ENCODE peak calls at places on chromosome 15, in nine cellular contexts. One of them, this sample, is unnamed.
A peak's percentile ranks its signal among the peaks of the same experiment; 100 is the strongest.

GRCh38 chr15:66654718-66655375 is 47.2 kb upstream of the SMAD6 start:
- DNase-seq in hepatocyte: peak; percentile 55
- DNase-seq in nephron progenitor cell: peak; percentile 47
- DNase-seq in activated T-helper 9 cell treated with anti-CD3 and anti-CD28 coated beads, Interleukin-2, amount 50 U/mL, for 16 hours: no peak
- DNase-seq in Right ventricle myocardium superior: peak; percentile 54
- DNase-seq in left ventricle myocardium inferior: peak; percentile 45
- DNase-seq in T-helper 2 cell: no peak
- DNase-seq in RWPE1: no peak
- DNase-seq in amniotic stem cell: no peak
- DNase-seq in this sample: no peak

GRCh38 chr15:63232400-63232799 is 43.0 kb downstream of the RAB8B start:
- DNase-seq in RWPE1: no peak
- DNase-seq in Right ventricle myocardium superior: no peak
- DNase-seq in amniotic stem cell: no peak
- DNase-seq in activated T-helper 9 cell treated with anti-CD3 and anti-CD28 coated beads, Interleukin-2, amount 50 U/mL, for 16 hours: no peak
- DNase-seq in nephron progenitor cell: no peak
- DNase-seq in T-helper 2 cell: no peak
- DNase-seq in hepatocyte: no peak
- DNase-seq in left ventricle myocardium inferior: no peak
- DNase-seq in this sample: no peak

GRCh38 chr15:35991386-35991785 is 445.4 kb upstream of the DPH6 start:
- DNase-seq in T-helper 2 cell: no peak
- DNase-seq in activated T-helper 9 cell treated with anti-CD3 and anti-CD28 coated beads, Interleukin-2, amount 50 U/mL, for 16 hours: no peak
- DNase-seq in left ventricle myocardium inferior: no peak
- DNase-seq in nephron progenitor cell: no peak
- DNase-seq in RWPE1: no peak
- DNase-seq in hepatocyte: no peak
- DNase-seq in Right ventricle myocardium superior: no peak
- DNase-seq in amniotic stem cell: no peak
- DNase-seq in this sample: no peak

GRCh38 chr15:100712226-100712625 is 109.8 kb downstream of the ASB7 start:
- DNase-seq in hepatocyte: no peak
- DNase-seq in T-helper 2 cell: no peak
- DNase-seq in amniotic stem cell: no peak
- DNase-seq in activated T-helper 9 cell treated with anti-CD3 and anti-CD28 coated beads, Interleukin-2, amount 50 U/mL, for 16 hours: no peak
- DNase-seq in Right ventricle myocardium superior: peak; percentile 79
- DNase-seq in RWPE1: no peak
- DNase-seq in left ventricle myocardium inferior: peak; percentile 63
- DNase-seq in nephron progenitor cell: no peak
- DNase-seq in this sample: no peak

GRCh38 chr15:39031596-39031995 is 467.0 kb upstream of the RASGRP1 start:
- DNase-seq in hepatocyte: no peak
- DNase-seq in amniotic stem cell: no peak
- DNase-seq in activated T-helper 9 cell treated with anti-CD3 and anti-CD28 coated beads, Interleukin-2, amount 50 U/mL, for 16 hours: no peak
- DNase-seq in RWPE1: no peak
- DNase-seq in left ventricle myocardium inferior: no peak
- DNase-seq in T-helper 2 cell: no peak
- DNase-seq in Right ventricle myocardium superior: no peak
- DNase-seq in nephron progenitor cell: no peak
- DNase-seq in this sample: no peak

GRCh38 chr15:96312641-96313335 is 17.7 kb upstream of the NR2F2 start:
- DNase-seq in left ventricle myocardium inferior: no peak
- DNase-seq in Right ventricle myocardium superior: no peak
- DNase-seq in nephron progenitor cell: no peak
- DNase-seq in amniotic stem cell: no peak
- DNase-seq in hepatocyte: no peak
- DNase-seq in RWPE1: peak; percentile 62
- DNase-seq in T-helper 2 cell: no peak
- DNase-seq in activated T-helper 9 cell treated with anti-CD3 and anti-CD28 coated beads, Interleukin-2, amount 50 U/mL, for 16 hours: no peak
- DNase-seq in this sample: no peak

GRCh38 chr15:72155021-72155621 is 36.9 kb downstream of the SENP8 start:
- DNase-seq in nephron progenitor cell: no peak
- DNase-seq in T-helper 2 cell: no peak
- DNase-seq in amniotic stem cell: no peak
- DNase-seq in activated T-helper 9 cell treated with anti-CD3 and anti-CD28 coated beads, Interleukin-2, amount 50 U/mL, for 16 hours: no peak
- DNase-seq in hepatocyte: peak; percentile 64
- DNase-seq in left ventricle myocardium inferior: peak; percentile 75
- DNase-seq in RWPE1: peak; percentile 81
- DNase-seq in Right ventricle myocardium superior: peak; percentile 88
- DNase-seq in this sample: no peak

GRCh38 chr15:61746589-61746988 is 313.7 kb downstream of the VPS13C start:
- DNase-seq in amniotic stem cell: no peak
- DNase-seq in hepatocyte: peak; percentile 16
- DNase-seq in T-helper 2 cell: no peak
- DNase-seq in activated T-helper 9 cell treated with anti-CD3 and anti-CD28 coated beads, Interleukin-2, amount 50 U/mL, for 16 hours: no peak
- DNase-seq in left ventricle myocardium inferior: no peak
- DNase-seq in Right ventricle myocardium superior: no peak
- DNase-seq in nephron progenitor cell: no peak
- DNase-seq in RWPE1: no peak
- DNase-seq in this sample: no peak

GRCh38 chr15:67468431-67468830 is 52.5 kb upstream of the C15orf61 start:
- DNase-seq in activated T-helper 9 cell treated with anti-CD3 and anti-CD28 coated beads, Interleukin-2, amount 50 U/mL, for 16 hours: no peak
- DNase-seq in left ventricle myocardium inferior: no peak
- DNase-seq in RWPE1: no peak
- DNase-seq in hepatocyte: no peak
- DNase-seq in amniotic stem cell: no peak
- DNase-seq in Right ventricle myocardium superior: no peak
- DNase-seq in T-helper 2 cell: no peak
- DNase-seq in nephron progenitor cell: no peak
- DNase-seq in this sample: no peak

GRCh38 chr15:51103330-51103729 is 8.6 kb upstream of the TNFAIP8L3 start:
- DNase-seq in activated T-helper 9 cell treated with anti-CD3 and anti-CD28 coated beads, Interleukin-2, amount 50 U/mL, for 16 hours: no peak
- DNase-seq in amniotic stem cell: no peak
- DNase-seq in nephron progenitor cell: no peak
- DNase-seq in Right ventricle myocardium superior: no peak
- DNase-seq in hepatocyte: no peak
- DNase-seq in RWPE1: no peak
- DNase-seq in left ventricle myocardium inferior: no peak
- DNase-seq in T-helper 2 cell: no peak
- DNase-seq in this sample: no peak

GRCh38 chr15:40379853-40380252 is 2.7 kb upstream of the KNSTRN start:
- DNase-seq in hepatocyte: peak; percentile 68
- DNase-seq in RWPE1: peak; percentile 95
- DNase-seq in nephron progenitor cell: no peak
- DNase-seq in left ventricle myocardium inferior: peak; percentile 35
- DNase-seq in activated T-helper 9 cell treated with anti-CD3 and anti-CD28 coated beads, Interleukin-2, amount 50 U/mL, for 16 hours: no peak
- DNase-seq in T-helper 2 cell: no peak
- DNase-seq in amniotic stem cell: peak; percentile 90
- DNase-seq in Right ventricle myocardium superior: no peak
- DNase-seq in this sample: peak; percentile 90

GRCh38 chr15:37900286-37901221 is 33.9 kb upstream of the TMCO5A start:
- DNase-seq in hepatocyte: peak; percentile 34
- DNase-seq in T-helper 2 cell: no peak
- DNase-seq in Right ventricle myocardium superior: no peak
- DNase-seq in left ventricle myocardium inferior: no peak
- DNase-seq in nephron progenitor cell: no peak
- DNase-seq in amniotic stem cell: no peak
- DNase-seq in activated T-helper 9 cell treated with anti-CD3 and anti-CD28 coated beads, Interleukin-2, amount 50 U/mL, for 16 hours: no peak
- DNase-seq in RWPE1: peak; percentile 76
- DNase-seq in this sample: no peak

GRCh38 chr15:49468440-49468839 is 45.4 kb downstream of the FGF7 start:
- DNase-seq in Right ventricle myocardium superior: no peak
- DNase-seq in RWPE1: no peak
- DNase-seq in left ventricle myocardium inferior: no peak
- DNase-seq in nephron progenitor cell: no peak
- DNase-seq in activated T-helper 9 cell treated with anti-CD3 and anti-CD28 coated beads, Interleukin-2, amount 50 U/mL, for 16 hours: no peak
- DNase-seq in hepatocyte: peak; percentile 8
- DNase-seq in amniotic stem cell: no peak
- DNase-seq in T-helper 2 cell: no peak
- DNase-seq in this sample: no peak

GRCh38 chr15:66124626-66125025 is 128.9 kb downstream of the MEGF11 start:
- DNase-seq in amniotic stem cell: no peak
- DNase-seq in RWPE1: no peak
- DNase-seq in T-helper 2 cell: no peak
- DNase-seq in left ventricle myocardium inferior: no peak
- DNase-seq in activated T-helper 9 cell treated with anti-CD3 and anti-CD28 coated beads, Interleukin-2, amount 50 U/mL, for 16 hours: no peak
- DNase-seq in Right ventricle myocardium superior: no peak
- DNase-seq in hepatocyte: no peak
- DNase-seq in nephron progenitor cell: no peak
- DNase-seq in this sample: no peak

GRCh38 chr15:39579487-39580116 is 1.3 kb upstream of the THBS1 start:
- DNase-seq in amniotic stem cell: no peak
- DNase-seq in hepatocyte: peak; percentile 82
- DNase-seq in T-helper 2 cell: no peak
- DNase-seq in left ventricle myocardium inferior: peak; percentile 74
- DNase-seq in nephron progenitor cell: peak; percentile 63
- DNase-seq in Right ventricle myocardium superior: peak; percentile 79
- DNase-seq in activated T-helper 9 cell treated with anti-CD3 and anti-CD28 coated beads, Interleukin-2, amount 50 U/mL, for 16 hours: no peak
- DNase-seq in RWPE1: peak; percentile 75
- DNase-seq in this sample: peak; percentile 70

GRCh38 chr15:42056934-42057743 is 36.3 kb upstream of the PLA2G4E start:
- DNase-seq in left ventricle myocardium inferior: peak; percentile 73
- DNase-seq in activated T-helper 9 cell treated with anti-CD3 and anti-CD28 coated beads, Interleukin-2, amount 50 U/mL, for 16 hours: peak; percentile 41
- DNase-seq in nephron progenitor cell: peak; percentile 87
- DNase-seq in T-helper 2 cell: peak; percentile 36
- DNase-seq in amniotic stem cell: no peak
- DNase-seq in RWPE1: peak; percentile 98
- DNase-seq in Right ventricle myocardium superior: peak; percentile 85
- DNase-seq in hepatocyte: peak; percentile 91
- DNase-seq in this sample: peak; percentile 68

GRCh38 chr15:73677146-73677607 is 7.0 kb upstream of the CD276 start:
- DNase-seq in T-helper 2 cell: peak; percentile 33
- DNase-seq in amniotic stem cell: peak; percentile 15
- DNase-seq in left ventricle myocardium inferior: peak; percentile 47
- DNase-seq in activated T-helper 9 cell treated with anti-CD3 and anti-CD28 coated beads, Interleukin-2, amount 50 U/mL, for 16 hours: peak; percentile 18
- DNase-seq in RWPE1: peak; percentile 49
- DNase-seq in hepatocyte: peak; percentile 85
- DNase-seq in nephron progenitor cell: peak; percentile 60
- DNase-seq in Right ventricle myocardium superior: peak; percentile 65
- DNase-seq in this sample: no peak

GRCh38 chr15:45635191-45635638 is 386 bp downstream of the SQOR start:
- DNase-seq in RWPE1: no peak
- DNase-seq in nephron progenitor cell: peak; percentile 66
- DNase-seq in activated T-helper 9 cell treated with anti-CD3 and anti-CD28 coated beads, Interleukin-2, amount 50 U/mL, for 16 hours: peak; percentile 62
- DNase-seq in hepatocyte: peak; percentile 78
- DNase-seq in Right ventricle myocardium superior: peak; percentile 82
- DNase-seq in T-helper 2 cell: peak; percentile 56
- DNase-seq in left ventricle myocardium inferior: peak; percentile 69
- DNase-seq in amniotic stem cell: no peak
- DNase-seq in this sample: no peak

GRCh38 chr15:78259232-78259631 is 5.1 kb upstream of the DNAJA4 start:
- DNase-seq in activated T-helper 9 cell treated with anti-CD3 and anti-CD28 coated beads, Interleukin-2, amount 50 U/mL, for 16 hours: no peak
- DNase-seq in RWPE1: no peak
- DNase-seq in T-helper 2 cell: no peak
- DNase-seq in nephron progenitor cell: no peak
- DNase-seq in Right ventricle myocardium superior: no peak
- DNase-seq in amniotic stem cell: no peak
- DNase-seq in hepatocyte: no peak
- DNase-seq in left ventricle myocardium inferior: no peak
- DNase-seq in this sample: no peak